ENCODE peak calls at places on chromosomes 16 and 17, in five cellular contexts. One of them, this sample, is unnamed.

GRCh38 chr17:66782866-66783265 is 52.1 kb upstream of the CACNG5 start:
- DNase-seq in stimulated activated naive CD8-positive, alpha-beta T cell treated with anti-CD3 and anti-CD28 coated beads, Interleukin-15, amount 100 ng/mL, for 72 hours: no peak
- DNase-seq in astrocyte of the spinal cord: no peak
- DNase-seq in activated CD8-positive, alpha-beta memory T cell treated with anti-CD3 and anti-CD28 coated beads for 4 hours: no peak
- DNase-seq in AG08395: no peak
- DNase-seq in this sample: no peak

GRCh38 chr16:58481931-58482330 is 18.0 kb upstream of the NDRG4 start:
- DNase-seq in stimulated activated naive CD8-positive, alpha-beta T cell treated with anti-CD3 and anti-CD28 coated beads, Interleukin-15, amount 100 ng/mL, for 72 hours: no peak
- DNase-seq in astrocyte of the spinal cord: no peak
- DNase-seq in activated CD8-positive, alpha-beta memory T cell treated with anti-CD3 and anti-CD28 coated beads for 4 hours: no peak
- DNase-seq in AG08395: no peak
- DNase-seq in this sample: no peak

GRCh38 chr17:62597920-62598319 is 29.6 kb upstream of the MRC2 start:
- DNase-seq in stimulated activated naive CD8-positive, alpha-beta T cell treated with anti-CD3 and anti-CD28 coated beads, Interleukin-15, amount 100 ng/mL, for 72 hours: no peak
- DNase-seq in astrocyte of the spinal cord: no peak
- DNase-seq in activated CD8-positive, alpha-beta memory T cell treated with anti-CD3 and anti-CD28 coated beads for 4 hours: no peak
- DNase-seq in AG08395: peak; percentile 58
- DNase-seq in this sample: peak; percentile 53

GRCh38 chr16:58010886-58011285 is 9.7 kb downstream of the USB1 start:
- DNase-seq in stimulated activated naive CD8-positive, alpha-beta T cell treated with anti-CD3 and anti-CD28 coated beads, Interleukin-15, amount 100 ng/mL, for 72 hours: no peak
- DNase-seq in astrocyte of the spinal cord: no peak
- DNase-seq in activated CD8-positive, alpha-beta memory T cell treated with anti-CD3 and anti-CD28 coated beads for 4 hours: no peak
- DNase-seq in AG08395: no peak
- DNase-seq in this sample: no peak

GRCh38 chr17:1574697-1575471 is 12.3 kb upstream of the PITPNA start:
- DNase-seq in stimulated activated naive CD8-positive, alpha-beta T cell treated with anti-CD3 and anti-CD28 coated beads, Interleukin-15, amount 100 ng/mL, for 72 hours: no peak
- DNase-seq in astrocyte of the spinal cord: no peak
- DNase-seq in activated CD8-positive, alpha-beta memory T cell treated with anti-CD3 and anti-CD28 coated beads for 4 hours: no peak
- DNase-seq in AG08395: no peak
- DNase-seq in this sample: no peak

GRCh38 chr16:4411684-4412083 is 4.7 kb downstream of the CORO7 start:
- DNase-seq in stimulated activated naive CD8-positive, alpha-beta T cell treated with anti-CD3 and anti-CD28 coated beads, Interleukin-15, amount 100 ng/mL, for 72 hours: no peak
- DNase-seq in astrocyte of the spinal cord: no peak
- DNase-seq in activated CD8-positive, alpha-beta memory T cell treated with anti-CD3 and anti-CD28 coated beads for 4 hours: no peak
- DNase-seq in AG08395: no peak
- DNase-seq in this sample: no peak

GRCh38 chr17:13429201-13429600 is 172.5 kb downstream of the HS3ST3A1 start:
- DNase-seq in stimulated activated naive CD8-positive, alpha-beta T cell treated with anti-CD3 and anti-CD28 coated beads, Interleukin-15, amount 100 ng/mL, for 72 hours: no peak
- DNase-seq in astrocyte of the spinal cord: peak; percentile 70
- DNase-seq in activated CD8-positive, alpha-beta memory T cell treated with anti-CD3 and anti-CD28 coated beads for 4 hours: no peak
- DNase-seq in AG08395: peak; percentile 94
- DNase-seq in this sample: peak; percentile 63

GRCh38 chr17:76246080-76247066 is 6.1 kb upstream of the RNF157 start:
- DNase-seq in stimulated activated naive CD8-positive, alpha-beta T cell treated with anti-CD3 and anti-CD28 coated beads, Interleukin-15, amount 100 ng/mL, for 72 hours: peak; percentile 81
- DNase-seq in astrocyte of the spinal cord: peak; percentile 52
- DNase-seq in activated CD8-positive, alpha-beta memory T cell treated with anti-CD3 and anti-CD28 coated beads for 4 hours: no peak
- DNase-seq in AG08395: no peak
- DNase-seq in this sample: peak; percentile 70

GRCh38 chr17:44155488-44155887 is 13.8 kb downstream of the HROB start:
- DNase-seq in stimulated activated naive CD8-positive, alpha-beta T cell treated with anti-CD3 and anti-CD28 coated beads, Interleukin-15, amount 100 ng/mL, for 72 hours: no peak
- DNase-seq in astrocyte of the spinal cord: no peak
- DNase-seq in activated CD8-positive, alpha-beta memory T cell treated with anti-CD3 and anti-CD28 coated beads for 4 hours: no peak
- DNase-seq in AG08395: no peak
- DNase-seq in this sample: no peak

GRCh38 chr16:10964891-10965326 is 20.5 kb downstream of the CLEC16A start:
- DNase-seq in stimulated activated naive CD8-positive, alpha-beta T cell treated with anti-CD3 and anti-CD28 coated beads, Interleukin-15, amount 100 ng/mL, for 72 hours: no peak
- DNase-seq in astrocyte of the spinal cord: no peak
- DNase-seq in activated CD8-positive, alpha-beta memory T cell treated with anti-CD3 and anti-CD28 coated beads for 4 hours: peak; percentile 45
- DNase-seq in AG08395: no peak
- DNase-seq in this sample: no peak

GRCh38 chr16:56869513-56870270 is 4.7 kb downstream of the SLC12A3 start:
- DNase-seq in stimulated activated naive CD8-positive, alpha-beta T cell treated with anti-CD3 and anti-CD28 coated beads, Interleukin-15, amount 100 ng/mL, for 72 hours: peak; percentile 19
- DNase-seq in astrocyte of the spinal cord: no peak
- DNase-seq in activated CD8-positive, alpha-beta memory T cell treated with anti-CD3 and anti-CD28 coated beads for 4 hours: no peak
- DNase-seq in AG08395: peak; percentile 13
- DNase-seq in this sample: no peak

GRCh38 chr16:4814542-4815173 is 12.2 kb upstream of the ROGDI start:
- DNase-seq in stimulated activated naive CD8-positive, alpha-beta T cell treated with anti-CD3 and anti-CD28 coated beads, Interleukin-15, amount 100 ng/mL, for 72 hours: no peak
- DNase-seq in astrocyte of the spinal cord: no peak
- DNase-seq in activated CD8-positive, alpha-beta memory T cell treated with anti-CD3 and anti-CD28 coated beads for 4 hours: no peak
- DNase-seq in AG08395: no peak
- DNase-seq in this sample: no peak

GRCh38 chr17:29590261-29590978 is 972 bp upstream of the GIT1 start:
- DNase-seq in stimulated activated naive CD8-positive, alpha-beta T cell treated with anti-CD3 and anti-CD28 coated beads, Interleukin-15, amount 100 ng/mL, for 72 hours: no peak
- DNase-seq in astrocyte of the spinal cord: peak; percentile 53
- DNase-seq in activated CD8-positive, alpha-beta memory T cell treated with anti-CD3 and anti-CD28 coated beads for 4 hours: no peak
- DNase-seq in AG08395: peak; percentile 61
- DNase-seq in this sample: no peak

GRCh38 chr17:14308965-14309879 is 8.3 kb downstream of the HS3ST3B1 start:
- DNase-seq in stimulated activated naive CD8-positive, alpha-beta T cell treated with anti-CD3 and anti-CD28 coated beads, Interleukin-15, amount 100 ng/mL, for 72 hours: peak; percentile 95
- DNase-seq in astrocyte of the spinal cord: peak; percentile 97
- DNase-seq in activated CD8-positive, alpha-beta memory T cell treated with anti-CD3 and anti-CD28 coated beads for 4 hours: peak; percentile 84
- DNase-seq in AG08395: peak; percentile 97
- DNase-seq in this sample: peak; percentile 90

GRCh38 chr16:50668368-50669008 is 12.6 kb downstream of the SNX20 start:
- DNase-seq in stimulated activated naive CD8-positive, alpha-beta T cell treated with anti-CD3 and anti-CD28 coated beads, Interleukin-15, amount 100 ng/mL, for 72 hours: no peak
- DNase-seq in astrocyte of the spinal cord: no peak
- DNase-seq in activated CD8-positive, alpha-beta memory T cell treated with anti-CD3 and anti-CD28 coated beads for 4 hours: no peak
- DNase-seq in AG08395: no peak
- DNase-seq in this sample: no peak

GRCh38 chr17:76492989-76493501 is 8.2 kb downstream of the RHBDF2 start:
- DNase-seq in stimulated activated naive CD8-positive, alpha-beta T cell treated with anti-CD3 and anti-CD28 coated beads, Interleukin-15, amount 100 ng/mL, for 72 hours: no peak
- DNase-seq in astrocyte of the spinal cord: peak; percentile 87
- DNase-seq in activated CD8-positive, alpha-beta memory T cell treated with anti-CD3 and anti-CD28 coated beads for 4 hours: no peak
- DNase-seq in AG08395: peak; percentile 70
- DNase-seq in this sample: peak; percentile 21

GRCh38 chr16:20306401-20306800 is 20.9 kb downstream of the GP2 start:
- DNase-seq in stimulated activated naive CD8-positive, alpha-beta T cell treated with anti-CD3 and anti-CD28 coated beads, Interleukin-15, amount 100 ng/mL, for 72 hours: no peak
- DNase-seq in astrocyte of the spinal cord: no peak
- DNase-seq in activated CD8-positive, alpha-beta memory T cell treated with anti-CD3 and anti-CD28 coated beads for 4 hours: no peak
- DNase-seq in AG08395: no peak
- DNase-seq in this sample: no peak

GRCh38 chr17:61635913-61636432 is 45.0 kb upstream of the NACA2 start:
- DNase-seq in stimulated activated naive CD8-positive, alpha-beta T cell treated with anti-CD3 and anti-CD28 coated beads, Interleukin-15, amount 100 ng/mL, for 72 hours: peak; percentile 31
- DNase-seq in astrocyte of the spinal cord: peak; percentile 57
- DNase-seq in activated CD8-positive, alpha-beta memory T cell treated with anti-CD3 and anti-CD28 coated beads for 4 hours: peak; percentile 11
- DNase-seq in AG08395: peak; percentile 31
- DNase-seq in this sample: peak; percentile 51

GRCh38 chr17:28042721-28043291 is 329 bp downstream of the NLK start:
- DNase-seq in stimulated activated naive CD8-positive, alpha-beta T cell treated with anti-CD3 and anti-CD28 coated beads, Interleukin-15, amount 100 ng/mL, for 72 hours: no peak
- DNase-seq in astrocyte of the spinal cord: no peak
- DNase-seq in activated CD8-positive, alpha-beta memory T cell treated with anti-CD3 and anti-CD28 coated beads for 4 hours: no peak
- DNase-seq in AG08395: no peak
- DNase-seq in this sample: no peak

GRCh38 chr17:9251273-9251672 is 230.0 kb downstream of the NTN1 start:
- DNase-seq in stimulated activated naive CD8-positive, alpha-beta T cell treated with anti-CD3 and anti-CD28 coated beads, Interleukin-15, amount 100 ng/mL, for 72 hours: no peak
- DNase-seq in astrocyte of the spinal cord: no peak
- DNase-seq in activated CD8-positive, alpha-beta memory T cell treated with anti-CD3 and anti-CD28 coated beads for 4 hours: no peak
- DNase-seq in AG08395: no peak
- DNase-seq in this sample: no peak